ENCODE peak calls at places on chromosomes 12 and 14, in nine cellular contexts. One of them, this sample, is unnamed.

GRCh38 chr12:43957732-43958131 is 121.9 kb downstream of the TMEM117 start:
- DNase-seq in neural progenitor cell: peak; percentile 59
- DNase-seq in sigmoid colon: no peak
- DNase-seq in cardiac fibroblast: peak; percentile 69
- DNase-seq in CD4-positive, alpha-beta memory T cell: no peak
- DNase-seq in right lobe of liver: no peak
- DNase-seq in fibroblast of lung: peak; percentile 51
- DNase-seq in endothelial cell of umbilical vein: peak; percentile 50
- DNase-seq in AG04450: peak; percentile 15
- DNase-seq in this sample: peak; percentile 26

GRCh38 chr12:43812926-43813325 is 6.8 kb upstream of the TWF1 start:
- DNase-seq in neural progenitor cell: no peak
- DNase-seq in right lobe of liver: no peak
- DNase-seq in AG04450: no peak
- DNase-seq in CD4-positive, alpha-beta memory T cell: no peak
- DNase-seq in cardiac fibroblast: no peak
- DNase-seq in sigmoid colon: no peak
- DNase-seq in endothelial cell of umbilical vein: no peak
- DNase-seq in fibroblast of lung: peak; percentile 12
- DNase-seq in this sample: no peak

GRCh38 chr12:2960432-2960956 is 1.3 kb downstream of the TEAD4 start:
- DNase-seq in sigmoid colon: no peak
- DNase-seq in neural progenitor cell: peak; percentile 35
- DNase-seq in AG04450: no peak
- DNase-seq in cardiac fibroblast: peak; percentile 19
- DNase-seq in CD4-positive, alpha-beta memory T cell: no peak
- DNase-seq in right lobe of liver: no peak
- DNase-seq in endothelial cell of umbilical vein: peak; percentile 62
- DNase-seq in fibroblast of lung: peak; percentile 64
- DNase-seq in this sample: no peak

GRCh38 chr14:36450550-36450949 is 69.5 kb downstream of the NKX2-1 start:
- DNase-seq in neural progenitor cell: peak; percentile 23
- DNase-seq in sigmoid colon: no peak
- DNase-seq in fibroblast of lung: no peak
- DNase-seq in cardiac fibroblast: no peak
- DNase-seq in right lobe of liver: no peak
- DNase-seq in CD4-positive, alpha-beta memory T cell: no peak
- DNase-seq in endothelial cell of umbilical vein: no peak
- DNase-seq in AG04450: no peak
- DNase-seq in this sample: no peak

GRCh38 chr12:4217091-4217490 is 56.5 kb upstream of the CCND2 start:
- DNase-seq in fibroblast of lung: no peak
- DNase-seq in neural progenitor cell: no peak
- DNase-seq in right lobe of liver: no peak
- DNase-seq in cardiac fibroblast: no peak
- DNase-seq in endothelial cell of umbilical vein: no peak
- DNase-seq in CD4-positive, alpha-beta memory T cell: no peak
- DNase-seq in AG04450: no peak
- DNase-seq in sigmoid colon: no peak
- DNase-seq in this sample: no peak

GRCh38 chr12:60421741-60422140 is 825.9 kb downstream of the SLC16A7 start:
- DNase-seq in endothelial cell of umbilical vein: no peak
- DNase-seq in cardiac fibroblast: no peak
- DNase-seq in neural progenitor cell: no peak
- DNase-seq in sigmoid colon: no peak
- DNase-seq in right lobe of liver: no peak
- DNase-seq in AG04450: no peak
- DNase-seq in CD4-positive, alpha-beta memory T cell: no peak
- DNase-seq in fibroblast of lung: peak; percentile 21
- DNase-seq in this sample: no peak

GRCh38 chr12:6310771-6311610 is 509 bp downstream of the PLEKHG6 start:
- DNase-seq in AG04450: no peak
- DNase-seq in CD4-positive, alpha-beta memory T cell: no peak
- DNase-seq in cardiac fibroblast: no peak
- DNase-seq in sigmoid colon: peak; percentile 56
- DNase-seq in fibroblast of lung: no peak
- DNase-seq in right lobe of liver: no peak
- DNase-seq in neural progenitor cell: peak; percentile 59
- DNase-seq in endothelial cell of umbilical vein: no peak
- DNase-seq in this sample: no peak

GRCh38 chr14:40113671-40114070 is 681.4 kb upstream of the FBXO33 start:
- DNase-seq in fibroblast of lung: no peak
- DNase-seq in right lobe of liver: no peak
- DNase-seq in AG04450: no peak
- DNase-seq in cardiac fibroblast: no peak
- DNase-seq in neural progenitor cell: no peak
- DNase-seq in sigmoid colon: no peak
- DNase-seq in endothelial cell of umbilical vein: no peak
- DNase-seq in CD4-positive, alpha-beta memory T cell: no peak
- DNase-seq in this sample: no peak

GRCh38 chr12:87871061-87871460 is 158.1 kb downstream of the C12orf50 start:
- DNase-seq in endothelial cell of umbilical vein: no peak
- DNase-seq in neural progenitor cell: peak; percentile 5
- DNase-seq in fibroblast of lung: peak; percentile 30
- DNase-seq in sigmoid colon: no peak
- DNase-seq in cardiac fibroblast: peak; percentile 11
- DNase-seq in right lobe of liver: no peak
- DNase-seq in AG04450: peak; percentile 11
- DNase-seq in CD4-positive, alpha-beta memory T cell: no peak
- DNase-seq in this sample: no peak

GRCh38 chr14:105665247-105665950 is 139.0 kb downstream of the TMEM121 start:
- DNase-seq in right lobe of liver: no peak
- DNase-seq in endothelial cell of umbilical vein: no peak
- DNase-seq in CD4-positive, alpha-beta memory T cell: no peak
- DNase-seq in neural progenitor cell: no peak
- DNase-seq in cardiac fibroblast: no peak
- DNase-seq in AG04450: no peak
- DNase-seq in fibroblast of lung: no peak
- DNase-seq in sigmoid colon: no peak
- DNase-seq in this sample: no peak

GRCh38 chr12:11543513-11544168 is 105.8 kb upstream of the ETV6 start:
- DNase-seq in fibroblast of lung: no peak
- DNase-seq in endothelial cell of umbilical vein: no peak
- DNase-seq in neural progenitor cell: no peak
- DNase-seq in sigmoid colon: no peak
- DNase-seq in CD4-positive, alpha-beta memory T cell: no peak
- DNase-seq in cardiac fibroblast: no peak
- DNase-seq in AG04450: no peak
- DNase-seq in right lobe of liver: no peak
- DNase-seq in this sample: no peak

DNA sequence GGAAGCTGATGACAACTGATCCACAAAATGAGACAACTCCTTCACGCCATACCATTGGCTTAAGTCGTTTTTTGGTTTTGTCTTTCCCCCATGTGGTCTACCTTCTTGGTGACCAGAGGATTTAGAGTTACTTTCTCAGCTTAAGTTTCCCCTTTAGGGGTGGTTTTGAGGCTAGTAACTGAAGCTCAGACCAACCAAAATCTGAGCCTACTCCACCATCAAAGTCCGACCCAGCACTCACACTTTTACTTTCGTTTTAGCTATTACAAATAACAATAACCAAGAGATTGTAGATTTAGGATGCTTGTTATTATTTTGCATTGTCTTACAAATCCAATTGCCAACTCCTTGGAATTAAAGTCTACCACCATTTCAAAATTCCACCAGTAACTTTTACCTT is 130.6 kb upstream of the MDM1 start:
- DNase-seq in CD4-positive, alpha-beta memory T cell: no peak
- DNase-seq in fibroblast of lung: no peak
- DNase-seq in neural progenitor cell: no peak
- DNase-seq in endothelial cell of umbilical vein: no peak
- DNase-seq in sigmoid colon: no peak
- DNase-seq in AG04450: no peak
- DNase-seq in cardiac fibroblast: no peak
- DNase-seq in right lobe of liver: no peak
- DNase-seq in this sample: no peak
- H3K4me3 ChIP-seq in CD4-positive, alpha-beta memory T cell: peak overlapping the region; percentile 42
- H3K4me3 ChIP-seq in fibroblast of lung: no peak overlapping the region
- H3K4me3 ChIP-seq in neural progenitor cell: no peak overlapping the region
- H3K4me3 ChIP-seq in endothelial cell of umbilical vein: no peak overlapping the region
- H3K4me3 ChIP-seq in sigmoid colon: no peak overlapping the region
- H3K4me3 ChIP-seq in AG04450: no peak overlapping the region
- H3K4me3 ChIP-seq in cardiac fibroblast: no peak overlapping the region
- H3K4me3 ChIP-seq in right lobe of liver: no peak overlapping the region
- H3K4me3 ChIP-seq in this sample: no peak overlapping the region

GRCh38 chr12:109830718-109831117 is 2.5 kb downstream of the TRPV4 start:
- DNase-seq in neural progenitor cell: no peak
- DNase-seq in endothelial cell of umbilical vein: no peak
- DNase-seq in sigmoid colon: no peak
- DNase-seq in CD4-positive, alpha-beta memory T cell: no peak
- DNase-seq in fibroblast of lung: no peak
- DNase-seq in right lobe of liver: no peak
- DNase-seq in cardiac fibroblast: no peak
- DNase-seq in AG04450: no peak
- DNase-seq in this sample: no peak

GRCh38 chr12:109833307-109834189 is at the start of gene TRPV4:
- DNase-seq in endothelial cell of umbilical vein: peak; percentile 64
- DNase-seq in cardiac fibroblast: peak; percentile 57
- DNase-seq in CD4-positive, alpha-beta memory T cell: no peak
- DNase-seq in AG04450: no peak
- DNase-seq in right lobe of liver: no peak
- DNase-seq in fibroblast of lung: peak; percentile 53
- DNase-seq in sigmoid colon: no peak
- DNase-seq in neural progenitor cell: peak; percentile 82
- DNase-seq in this sample: no peak

GRCh38 chr12:109831365-109831764 is 1.8 kb downstream of the TRPV4 start:
- DNase-seq in fibroblast of lung: no peak
- DNase-seq in neural progenitor cell: no peak
- DNase-seq in sigmoid colon: no peak
- DNase-seq in cardiac fibroblast: no peak
- DNase-seq in endothelial cell of umbilical vein: no peak
- DNase-seq in CD4-positive, alpha-beta memory T cell: no peak
- DNase-seq in AG04450: no peak
- DNase-seq in right lobe of liver: peak; percentile 68
- DNase-seq in this sample: no peak

GRCh38 chr12:109831929-109832328 is 1.3 kb downstream of the TRPV4 start:
- DNase-seq in fibroblast of lung: no peak
- DNase-seq in endothelial cell of umbilical vein: no peak
- DNase-seq in AG04450: no peak
- DNase-seq in neural progenitor cell: no peak
- DNase-seq in right lobe of liver: no peak
- DNase-seq in cardiac fibroblast: no peak
- DNase-seq in CD4-positive, alpha-beta memory T cell: no peak
- DNase-seq in sigmoid colon: no peak
- DNase-seq in this sample: no peak

DNA sequence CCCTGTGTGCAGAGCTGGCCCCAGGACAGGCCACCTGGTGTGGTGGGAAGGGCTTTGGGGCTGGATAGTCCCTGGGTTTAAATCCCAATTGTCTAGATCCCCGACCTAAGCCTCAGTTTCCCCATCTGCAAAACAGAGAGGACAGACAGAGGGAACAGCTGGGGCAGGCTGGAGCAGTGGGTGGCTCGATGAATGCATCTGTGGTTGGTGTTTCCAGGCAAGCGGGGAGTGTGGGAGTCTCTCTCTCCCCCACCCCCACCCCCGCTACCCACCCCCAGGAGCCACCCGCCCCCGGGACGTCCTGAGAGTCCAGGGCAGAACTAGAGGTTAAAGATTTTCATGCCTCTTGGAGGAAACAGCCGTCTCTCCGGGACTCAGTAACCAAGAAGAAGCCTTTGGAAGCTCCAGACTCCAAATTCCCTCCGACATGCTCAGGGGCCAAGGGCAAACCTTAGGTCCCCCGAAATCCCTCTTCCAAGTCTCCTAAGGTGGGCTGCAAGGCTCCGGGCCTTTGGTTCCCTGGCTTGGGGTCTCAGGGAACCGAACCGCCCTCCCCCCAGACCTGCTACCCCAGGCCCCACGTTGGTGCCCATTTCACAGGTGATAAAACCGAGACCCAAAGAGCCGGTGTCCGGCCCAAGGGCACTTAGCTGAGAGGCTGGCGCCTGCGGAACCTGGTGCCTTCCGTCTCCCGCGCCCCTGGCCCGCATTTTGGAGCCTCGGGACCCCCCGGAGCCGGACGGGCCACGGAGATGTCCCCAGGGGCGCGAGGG is 478 bp downstream of the TRPV4 start:
- DNase-seq in cardiac fibroblast: no peak
- DNase-seq in CD4-positive, alpha-beta memory T cell: no peak
- DNase-seq in right lobe of liver: no peak
- DNase-seq in fibroblast of lung: no peak
- DNase-seq in neural progenitor cell: no peak
- DNase-seq in AG04450: no peak
- DNase-seq in endothelial cell of umbilical vein: no peak
- DNase-seq in sigmoid colon: no peak
- DNase-seq in this sample: no peak
- H3K4me3 ChIP-seq in cardiac fibroblast: peak overlapping the region; percentile 61
- H3K4me3 ChIP-seq in CD4-positive, alpha-beta memory T cell: no peak overlapping the region
- H3K4me3 ChIP-seq in right lobe of liver: peak overlapping the region; percentile 59
- H3K4me3 ChIP-seq in fibroblast of lung: peak overlapping the region; percentile 52
- H3K4me3 ChIP-seq in neural progenitor cell: peak overlapping the region; percentile 72
- H3K4me3 ChIP-seq in AG04450: peak overlapping the region; percentile 70
- H3K4me3 ChIP-seq in endothelial cell of umbilical vein: peak overlapping the region; percentile 58
- H3K4me3 ChIP-seq in sigmoid colon: peak overlapping the region; percentile 51
- H3K4me3 ChIP-seq in this sample: peak overlapping the region; percentile 58

GRCh38 chr14:85531594-85532391 is 1.8 kb downstream of the FLRT2 start:
- DNase-seq in cardiac fibroblast: peak; percentile 87
- DNase-seq in endothelial cell of umbilical vein: peak; percentile 92
- DNase-seq in AG04450: no peak
- DNase-seq in right lobe of liver: peak; percentile 60
- DNase-seq in neural progenitor cell: peak; percentile 67
- DNase-seq in CD4-positive, alpha-beta memory T cell: no peak
- DNase-seq in sigmoid colon: peak; percentile 83
- DNase-seq in fibroblast of lung: peak; percentile 73
- DNase-seq in this sample: peak; percentile 67

GRCh38 chr14:85531141-85531593 is 1.2 kb downstream of the FLRT2 start:
- DNase-seq in sigmoid colon: peak; percentile 66
- DNase-seq in CD4-positive, alpha-beta memory T cell: no peak
- DNase-seq in AG04450: no peak
- DNase-seq in fibroblast of lung: peak; percentile 70
- DNase-seq in right lobe of liver: peak; percentile 53
- DNase-seq in neural progenitor cell: peak; percentile 69
- DNase-seq in endothelial cell of umbilical vein: peak; percentile 88
- DNase-seq in cardiac fibroblast: peak; percentile 87
- DNase-seq in this sample: peak; percentile 51

GRCh38 chr14:85528882-85529585 is 910 bp upstream of the FLRT2 start:
- DNase-seq in endothelial cell of umbilical vein: peak; percentile 83
- DNase-seq in AG04450: no peak
- DNase-seq in CD4-positive, alpha-beta memory T cell: no peak
- DNase-seq in sigmoid colon: no peak
- DNase-seq in right lobe of liver: no peak
- DNase-seq in cardiac fibroblast: peak; percentile 78
- DNase-seq in fibroblast of lung: peak; percentile 84
- DNase-seq in neural progenitor cell: peak; percentile 48
- DNase-seq in this sample: no peak

GRCh38 chr14:85529803-85530574 is at the start of gene FLRT2:
- DNase-seq in fibroblast of lung: peak; percentile 55
- DNase-seq in CD4-positive, alpha-beta memory T cell: no peak
- DNase-seq in right lobe of liver: peak; percentile 60
- DNase-seq in cardiac fibroblast: peak; percentile 88
- DNase-seq in sigmoid colon: peak; percentile 74
- DNase-seq in endothelial cell of umbilical vein: peak; percentile 93
- DNase-seq in neural progenitor cell: peak; percentile 62
- DNase-seq in AG04450: no peak
- DNase-seq in this sample: no peak

GRCh38 chr14:85530626-85531025 is 682 bp downstream of the FLRT2 start:
- DNase-seq in CD4-positive, alpha-beta memory T cell: no peak
- DNase-seq in right lobe of liver: no peak
- DNase-seq in cardiac fibroblast: no peak
- DNase-seq in AG04450: no peak
- DNase-seq in neural progenitor cell: no peak
- DNase-seq in fibroblast of lung: no peak
- DNase-seq in sigmoid colon: no peak
- DNase-seq in endothelial cell of umbilical vein: no peak
- DNase-seq in this sample: no peak
- H3K4me3 ChIP-seq in CD4-positive, alpha-beta memory T cell: no peak overlapping the region
- H3K4me3 ChIP-seq in right lobe of liver: peak overlapping the region; percentile 34
- H3K4me3 ChIP-seq in cardiac fibroblast: peak overlapping the region; percentile 93
- H3K4me3 ChIP-seq in AG04450: peak overlapping the region; percentile 82
- H3K4me3 ChIP-seq in neural progenitor cell: peak overlapping the region; percentile 74
- H3K4me3 ChIP-seq in fibroblast of lung: peak overlapping the region; percentile 67
- H3K4me3 ChIP-seq in sigmoid colon: peak overlapping the region; percentile 63
- H3K4me3 ChIP-seq in endothelial cell of umbilical vein: peak overlapping the region; percentile 93
- H3K4me3 ChIP-seq in this sample: peak overlapping the region; percentile 89

GRCh38 chr12:124389537-124390441 is 94.9 kb downstream of the RFLNA start:
- DNase-seq in endothelial cell of umbilical vein: no peak
- DNase-seq in fibroblast of lung: no peak
- DNase-seq in sigmoid colon: no peak
- DNase-seq in neural progenitor cell: peak; percentile 59
- DNase-seq in CD4-positive, alpha-beta memory T cell: no peak
- DNase-seq in cardiac fibroblast: no peak
- DNase-seq in right lobe of liver: no peak
- DNase-seq in AG04450: no peak
- DNase-seq in this sample: no peak
- H3K4me3 ChIP-seq in endothelial cell of umbilical vein: no peak overlapping the region
- H3K4me3 ChIP-seq in fibroblast of lung: peak overlapping the region; percentile 66
- H3K4me3 ChIP-seq in sigmoid colon: peak overlapping the region; percentile 61
- H3K4me3 ChIP-seq in neural progenitor cell: peak overlapping the region; percentile 48
- H3K4me3 ChIP-seq in CD4-positive, alpha-beta memory T cell: no peak overlapping the region
- H3K4me3 ChIP-seq in cardiac fibroblast: no peak overlapping the region
- H3K4me3 ChIP-seq in right lobe of liver: peak overlapping the region; percentile 59
- H3K4me3 ChIP-seq in AG04450: peak overlapping the region; percentile 85
- H3K4me3 ChIP-seq in this sample: peak overlapping the region; percentile 85

This sample was measured in skeletal muscle cell.